ENCODE peak calls at places on chromosome 19, in ten cellular contexts. G is colonic mucosa; X is esophagus squamous epithelium; M is right atrium auricular region; Q is CD8-positive, alpha-beta T cell; B is heart right ventricle; C is ovary; F is tibial artery; V is pancreas; R is naive thymus-derived CD4-positive, alpha-beta T cell. D is an unnamed sample. For H3K4me1, the result is how much of the 10 kb centered on the place peaks cover.

GRCh38 chr19:35592226-35592625 is 6.3 kb downstream of the PMIS2 start:
- DNase-seq in G (no peak), X (no peak), M (no peak), Q (no peak), B (no peak), C (no peak), F (no peak), V (peak), R (no peak), D (no peak)

GRCh38 chr19:35353635-35354034 is 4.6 kb upstream of the FFAR3 start:
- DNase-seq in G (no peak), X (no peak), M (no peak), Q (no peak), B (no peak), C (peak), F (no peak), V (no peak), R (no peak), D (no peak)

GRCh38 chr19:7386308-7386707 is 37.6 kb downstream of the ARHGEF18 start:
- DNase-seq in G (no peak), X (no peak), M (no peak), Q (no peak), B (no peak), C (no peak), F (no peak), V (no peak), R (no peak), D (no peak)

GRCh38 chr19:7644550-7644877 is 7.6 kb downstream of the STXBP2 start:
- DNase-seq in G (no peak), X (no peak), M (no peak), Q (no peak), B (no peak), C (no peak), F (no peak), V (peak), R (no peak), D (no peak)

GRCh38 chr19:7831452-7831851 is 1.4 kb downstream of the EVI5L start:
- DNase-seq in G (no peak), X (no peak), M (no peak), Q (no peak), B (no peak), C (peak), F (no peak), V (no peak), R (no peak), D (no peak)

GRCh38 chr19:35161434-35161743 is 6.9 kb downstream of the FXYD5 start:
- DNase-seq in G (no peak), X (no peak), M (no peak), Q (no peak), B (no peak), C (no peak), F (no peak), V (no peak), R (no peak), D (no peak)

GRCh38 chr19:34838248-34838647 is 65.2 kb upstream of the ZNF599 start:
- DNase-seq in G (no peak), X (no peak), M (no peak), Q (no peak), B (no peak), C (no peak), F (no peak), V (no peak), R (no peak), D (no peak)

GRCh38 chr19:4923379-4923747 is 14.1 kb downstream of the UHRF1 start:
- DNase-seq in G (no peak), X (no peak), M (no peak), Q (no peak), B (no peak), C (no peak), F (no peak), V (no peak), R (no peak), D (no peak)

GRCh38 chr19:4556574-4557185 is 2.8 kb downstream of the SEMA6B start:
- DNase-seq in G (peak), X (no peak), M (no peak), Q (no peak), B (no peak), C (peak), F (no peak), V (no peak), R (no peak), D (no peak)

GRCh38 chr19:4068058-4068966 is 1.6 kb upstream of the ZBTB7A start:
- DNase-seq in G (peak), X (no peak), M (no peak), Q (no peak), B (no peak), C (no peak), F (no peak), V (no peak), R (peak), D (peak)

DNA sequence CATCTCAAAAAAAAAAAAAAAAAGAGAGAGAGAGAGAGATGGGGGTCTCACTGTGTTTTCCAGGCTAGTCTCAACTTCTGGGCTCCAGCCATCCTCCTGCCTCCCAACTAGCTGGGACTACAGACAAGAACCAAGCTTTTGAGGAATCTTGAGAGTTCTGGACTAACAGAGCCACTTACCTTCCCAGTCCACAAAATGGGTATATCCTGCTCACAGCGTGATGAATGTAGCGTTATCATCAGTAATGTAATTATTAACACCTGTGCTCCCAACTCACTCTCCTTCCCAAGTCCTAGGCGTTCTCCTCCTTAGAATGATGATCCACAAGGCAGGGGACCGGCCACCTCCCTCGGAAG is 4.6 kb upstream of the NANOS3 start:
- DNase-seq in G (no peak), X (no peak), M (no peak), Q (no peak), B (no peak), C (no peak), F (no peak), V (no peak), R (no peak), D (no peak)
- H3K27ac ChIP-seq in G (no peak), X (no peak), M (no peak), Q (no peak), B (no peak), C (no peak), F (no peak), V (no peak), R (no peak), D (no peak)

DNA sequence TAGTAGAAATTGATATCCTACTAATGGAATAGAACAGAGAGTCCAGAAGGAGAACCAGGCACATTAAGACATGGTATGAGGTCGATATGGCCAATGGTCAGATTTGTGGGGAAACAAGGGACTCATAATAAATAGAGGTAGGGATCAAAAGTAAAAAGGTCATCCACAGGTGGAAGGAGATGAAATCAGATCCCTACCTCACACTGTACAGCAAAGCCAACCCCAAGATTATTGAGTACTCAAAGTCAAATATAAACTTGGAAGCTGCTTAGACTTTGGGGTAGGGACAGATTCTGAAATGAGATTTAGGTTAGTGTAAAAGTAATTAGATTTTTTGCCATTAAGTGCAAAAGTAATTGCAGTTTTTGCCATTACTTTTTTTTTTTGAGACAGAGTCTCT is 40.7 kb downstream of the BICRA start:
- DNase-seq in G (no peak), X (no peak), M (no peak), Q (no peak), B (no peak), C (no peak), F (no peak), V (no peak), R (no peak), D (no peak)
- H3K4me3 ChIP-seq in G (no peak), X (no peak), M (no peak), Q (no peak), B (no peak), C (no peak), F (no peak), V (no peak), R (no peak), D (no peak)

GRCh38 chr19:18496167-18496979 is 25.5 kb downstream of the ELL start:
- DNase-seq in G (peak), X (no peak), M (no peak), Q (peak), B (peak), C (no peak), F (no peak), V (peak), R (peak), D (peak)
- H3K4me1 ChIP-seq in G (under half), X (half or more), M (half or more), Q (half or more), B (half or more), C (under half), F (half or more), V (under half), R (under half), D (half or more)

GRCh38 chr19:5983367-5983955 is 5.5 kb upstream of the RANBP3 start:
- DNase-seq in G (no peak), X (no peak), M (no peak), Q (no peak), B (no peak), C (no peak), F (no peak), V (no peak), R (no peak), D (no peak)
- H3K27ac ChIP-seq in G (no peak), X (peak), M (no peak), Q (no peak), B (no peak), C (no peak), F (no peak), V (no peak), R (no peak), D (peak)